ENCODE peak calls at places on chromosome 13, in seven cellular contexts. L, G, Q, N, H, V and P are unnamed samples.

GRCh38 chr13:38309397-38309796 is 40.3 kb upstream of the UFM1 start:
- DNase-seq in L (no peak), G (no peak), Q (no peak), N (no peak), H (no peak), V (no peak), P (no peak)

GRCh38 chr13:26549713-26550112 is 7.8 kb upstream of the WASF3 start:
- DNase-seq in L (no peak), G (no peak), Q (no peak), N (no peak), H (no peak), V (no peak), P (no peak)

GRCh38 chr13:39110518-39111097 is 72.4 kb downstream of the NHLRC3 start:
- DNase-seq in L (no peak), G (no peak), Q (no peak), N (no peak), H (no peak), V (no peak), P (no peak)

GRCh38 chr13:45339867-45340266 is 1.1 kb downstream of the TPT1 start:
- DNase-seq in L (no peak), G (no peak), Q (no peak), N (no peak), H (no peak), V (no peak), P (no peak)

GRCh38 chr13:113816248-113816924 is 47.5 kb downstream of the GAS6 start:
- DNase-seq in L (peak; percentile 6), G (no peak), Q (no peak), N (no peak), H (no peak), V (peak; percentile 30), P (no peak)

GRCh38 chr13:31538067-31539042 is 201.0 kb upstream of the RXFP2 start:
- DNase-seq in L (no peak), G (no peak), Q (no peak), N (peak; percentile 5), H (no peak), V (peak; percentile 35), P (no peak)

GRCh38 chr13:30255696-30256095 is 51.7 kb downstream of the KATNAL1 start:
- DNase-seq in L (no peak), G (no peak), Q (no peak), N (no peak), H (no peak), V (no peak), P (no peak)

GRCh38 chr13:39410089-39410901 is 192.7 kb downstream of the LHFPL6 start:
- DNase-seq in L (no peak), G (no peak), Q (no peak), N (no peak), H (no peak), V (no peak), P (no peak)

GRCh38 chr13:33707449-33707848 is 110.5 kb upstream of the RFC3 start:
- DNase-seq in L (no peak), G (no peak), Q (no peak), N (no peak), H (no peak), V (no peak), P (no peak)

GRCh38 chr13:70347947-70348620 is 239.8 kb upstream of the KLHL1 start:
- DNase-seq in L (no peak), G (no peak), Q (no peak), N (no peak), H (no peak), V (no peak), P (no peak)

GRCh38 chr13:105670179-105671015 is 865.1 kb downstream of the EFNB2 start:
- DNase-seq in L (no peak), G (no peak), Q (no peak), N (no peak), H (no peak), V (no peak), P (no peak)

GRCh38 chr13:36814465-36814864 is 4.6 kb upstream of the RFXAP start:
- DNase-seq in L (no peak), G (no peak), Q (no peak), N (no peak), H (no peak), V (no peak), P (no peak)

GRCh38 chr13:111895896-111896821 is 170.8 kb upstream of the SOX1 start:
- DNase-seq in L (no peak), G (peak; percentile 30), Q (no peak), N (no peak), H (no peak), V (no peak), P (no peak)

GRCh38 chr13:48078251-48078656 is 16.6 kb downstream of the MED4 start:
- DNase-seq in L (no peak), G (no peak), Q (no peak), N (peak; percentile 14), H (no peak), V (peak; percentile 11), P (no peak)

GRCh38 chr13:101706651-101707050 is 254.2 kb downstream of the ITGBL1 start:
- DNase-seq in L (no peak), G (no peak), Q (no peak), N (no peak), H (no peak), V (peak; percentile 83), P (no peak)

GRCh38 chr13:110538632-110539031 is 22.9 kb downstream of the RAB20 start:
- DNase-seq in L (no peak), G (no peak), Q (no peak), N (no peak), H (no peak), V (no peak), P (no peak)

GRCh38 chr13:98581971-98582702 is 5.2 kb upstream of the STK24 start:
- DNase-seq in L (no peak), G (no peak), Q (no peak), N (no peak), H (no peak), V (peak; percentile 38), P (no peak)

GRCh38 chr13:49219647-49220034 is 497 bp upstream of the MLNR start:
- DNase-seq in L (no peak), G (no peak), Q (no peak), N (no peak), H (no peak), V (no peak), P (no peak)

GRCh38 chr13:113539176-113539575 is 45.4 kb upstream of the TFDP1 start:
- DNase-seq in L (no peak), G (peak; percentile 15), Q (no peak), N (no peak), H (no peak), V (no peak), P (no peak)

GRCh38 chr13:49023441-49023840 is 47.7 kb downstream of the FNDC3A start:
- DNase-seq in L (no peak), G (no peak), Q (no peak), N (no peak), H (no peak), V (peak; percentile 66), P (no peak)

GRCh38 chr13:74346960-74347359 is 212.8 kb upstream of the KLF12 start:
- DNase-seq in L (no peak), G (no peak), Q (no peak), N (no peak), H (no peak), V (no peak), P (no peak)

GRCh38 chr13:43805071-43805468 is 18.3 kb upstream of the ENOX1 start:
- DNase-seq in L (no peak), G (no peak), Q (no peak), N (peak; percentile 62), H (no peak), V (peak; percentile 93), P (no peak)

GRCh38 chr13:46571941-46572340 is 19.0 kb downstream of the LRCH1 start:
- DNase-seq in L (no peak), G (no peak), Q (no peak), N (no peak), H (no peak), V (no peak), P (no peak)

GRCh38 chr13:79663977-79664636 is 183.2 kb downstream of the NDFIP2 start:
- DNase-seq in L (no peak), G (no peak), Q (no peak), N (no peak), H (no peak), V (no peak), P (no peak)

GRCh38 chr13:98873377-98874028 is 104.4 kb downstream of the DOCK9 start:
- DNase-seq in L (no peak), G (no peak), Q (no peak), N (no peak), H (no peak), V (no peak), P (no peak)

GRCh38 chr13:41833201-41833600 is 127.7 kb downstream of the VWA8 start:
- DNase-seq in L (no peak), G (no peak), Q (no peak), N (no peak), H (no peak), V (no peak), P (no peak)

GRCh38 chr13:114063545-114064515 is 68.6 kb downstream of the RASA3 start:
- DNase-seq in L (no peak), G (no peak), Q (no peak), N (no peak), H (no peak), V (peak; percentile 74), P (no peak)

GRCh38 chr13:33272531-33273124 is 12.9 kb downstream of the STARD13 start:
- DNase-seq in L (no peak), G (no peak), Q (no peak), N (no peak), H (no peak), V (no peak), P (no peak)

GRCh38 chr13:81480634-81481033 is 1139.7 kb upstream of the SPRY2 start:
- DNase-seq in L (no peak), G (no peak), Q (peak; percentile 6), N (peak; percentile 24), H (no peak), V (no peak), P (no peak)

GRCh38 chr13:59532405-59532804 is 631.3 kb downstream of the DIAPH3 start:
- DNase-seq in L (no peak), G (no peak), Q (no peak), N (no peak), H (no peak), V (peak; percentile 7), P (no peak)